ENCODE peak calls at places on chromosomes 2 and 18, in eight cellular contexts. One of them, this sample, is unnamed. For H3K27me3, the result is how much of the 10 kb centered on the place peaks cover.

GRCh38 chr2:30038419-30038818 is 108.4 kb upstream of the YPEL5 start:
- DNase-seq in HAP-1: no peak
- DNase-seq in upper lobe of right lung: no peak
- DNase-seq in SJSA1: no peak
- DNase-seq in mesendoderm: no peak
- DNase-seq in Peyer's patch: no peak
- DNase-seq in fibroblast of lung: no peak
- DNase-seq in thoracic aorta: no peak
- DNase-seq in this sample: no peak

GRCh38 chr2:54968561-54969218 is 81.6 kb downstream of the RTN4 start:
- DNase-seq in HAP-1: no peak
- DNase-seq in upper lobe of right lung: no peak
- DNase-seq in SJSA1: no peak
- DNase-seq in mesendoderm: no peak
- DNase-seq in Peyer's patch: no peak
- DNase-seq in fibroblast of lung: no peak
- DNase-seq in thoracic aorta: no peak
- DNase-seq in this sample: no peak

GRCh38 chr2:2286592-2286991 is 44.5 kb downstream of the MYT1L start:
- DNase-seq in HAP-1: no peak
- DNase-seq in upper lobe of right lung: no peak
- DNase-seq in SJSA1: no peak
- DNase-seq in mesendoderm: no peak
- DNase-seq in Peyer's patch: no peak
- DNase-seq in fibroblast of lung: no peak
- DNase-seq in thoracic aorta: no peak
- DNase-seq in this sample: no peak

GRCh38 chr2:1727101-1727771 is 17.1 kb downstream of the PXDN start:
- DNase-seq in HAP-1: no peak
- DNase-seq in upper lobe of right lung: no peak
- DNase-seq in SJSA1: no peak
- DNase-seq in mesendoderm: no peak
- DNase-seq in Peyer's patch: peak
- DNase-seq in fibroblast of lung: no peak
- DNase-seq in thoracic aorta: no peak
- DNase-seq in this sample: no peak

GRCh38 chr18:72867721-72868665 is at the start of gene NETO1:
- DNase-seq in HAP-1: no peak
- DNase-seq in upper lobe of right lung: no peak
- DNase-seq in SJSA1: no peak
- DNase-seq in mesendoderm: peak
- DNase-seq in Peyer's patch: no peak
- DNase-seq in fibroblast of lung: peak
- DNase-seq in thoracic aorta: no peak
- DNase-seq in this sample: no peak

GRCh38 chr2:167787021-167787420 is 460.4 kb downstream of the STK39 start:
- DNase-seq in HAP-1: no peak
- DNase-seq in upper lobe of right lung: no peak
- DNase-seq in SJSA1: no peak
- DNase-seq in mesendoderm: peak
- DNase-seq in Peyer's patch: no peak
- DNase-seq in fibroblast of lung: no peak
- DNase-seq in thoracic aorta: no peak
- DNase-seq in this sample: no peak

GRCh38 chr2:60853512-60853911 is 27.9 kb upstream of the REL start:
- DNase-seq in HAP-1: no peak
- DNase-seq in upper lobe of right lung: no peak
- DNase-seq in SJSA1: no peak
- DNase-seq in mesendoderm: no peak
- DNase-seq in Peyer's patch: no peak
- DNase-seq in fibroblast of lung: no peak
- DNase-seq in thoracic aorta: no peak
- DNase-seq in this sample: no peak

GRCh38 chr2:220452561-220452960 is 825.1 kb downstream of the SLC4A3 start:
- DNase-seq in HAP-1: no peak
- DNase-seq in upper lobe of right lung: no peak
- DNase-seq in SJSA1: no peak
- DNase-seq in mesendoderm: no peak
- DNase-seq in Peyer's patch: no peak
- DNase-seq in fibroblast of lung: peak
- DNase-seq in thoracic aorta: no peak
- DNase-seq in this sample: no peak

GRCh38 chr2:228681426-228681825 is 499.9 kb upstream of the SPHKAP start:
- DNase-seq in HAP-1: peak
- DNase-seq in upper lobe of right lung: no peak
- DNase-seq in SJSA1: no peak
- DNase-seq in mesendoderm: peak
- DNase-seq in Peyer's patch: no peak
- DNase-seq in fibroblast of lung: peak
- DNase-seq in thoracic aorta: no peak
- DNase-seq in this sample: peak

GRCh38 chr2:32947484-32948143 is 861 bp downstream of the LTBP1 start:
- DNase-seq in HAP-1: peak
- DNase-seq in upper lobe of right lung: peak
- DNase-seq in SJSA1: peak
- DNase-seq in mesendoderm: peak
- DNase-seq in Peyer's patch: peak
- DNase-seq in fibroblast of lung: peak
- DNase-seq in thoracic aorta: no peak
- DNase-seq in this sample: no peak

GRCh38 chr18:56851774-56852173 is 200.6 kb downstream of the WDR7 start:
- DNase-seq in HAP-1: no peak
- DNase-seq in upper lobe of right lung: no peak
- DNase-seq in SJSA1: no peak
- DNase-seq in mesendoderm: no peak
- DNase-seq in Peyer's patch: no peak
- DNase-seq in fibroblast of lung: no peak
- DNase-seq in thoracic aorta: no peak
- DNase-seq in this sample: no peak

GRCh38 chr2:24359701-24360049 is 661 bp downstream of the ITSN2 start:
- DNase-seq in HAP-1: no peak
- DNase-seq in upper lobe of right lung: peak
- DNase-seq in SJSA1: no peak
- DNase-seq in mesendoderm: peak
- DNase-seq in Peyer's patch: peak
- DNase-seq in fibroblast of lung: no peak
- DNase-seq in thoracic aorta: no peak
- DNase-seq in this sample: no peak

GRCh38 chr2:97728091-97728596 is 14.8 kb downstream of the ZAP70 start:
- DNase-seq in HAP-1: no peak
- DNase-seq in upper lobe of right lung: peak
- DNase-seq in SJSA1: no peak
- DNase-seq in mesendoderm: no peak
- DNase-seq in Peyer's patch: peak
- DNase-seq in fibroblast of lung: no peak
- DNase-seq in thoracic aorta: no peak
- DNase-seq in this sample: no peak

GRCh38 chr18:76932026-76932819 is 109.9 kb downstream of the ZNF236 start:
- DNase-seq in HAP-1: no peak
- DNase-seq in upper lobe of right lung: no peak
- DNase-seq in SJSA1: no peak
- DNase-seq in mesendoderm: no peak
- DNase-seq in Peyer's patch: no peak
- DNase-seq in fibroblast of lung: peak
- DNase-seq in thoracic aorta: no peak
- DNase-seq in this sample: no peak

GRCh38 chr2:235698504-235698903 is 204.7 kb downstream of the AGAP1 start:
- DNase-seq in HAP-1: no peak
- DNase-seq in upper lobe of right lung: no peak
- DNase-seq in SJSA1: no peak
- DNase-seq in mesendoderm: no peak
- DNase-seq in Peyer's patch: no peak
- DNase-seq in fibroblast of lung: no peak
- DNase-seq in thoracic aorta: no peak
- DNase-seq in this sample: no peak

GRCh38 chr18:56433919-56434318 is 204.5 kb downstream of the TXNL1 start:
- DNase-seq in HAP-1: no peak
- DNase-seq in upper lobe of right lung: no peak
- DNase-seq in SJSA1: no peak
- DNase-seq in mesendoderm: peak
- DNase-seq in Peyer's patch: no peak
- DNase-seq in fibroblast of lung: no peak
- DNase-seq in thoracic aorta: no peak
- DNase-seq in this sample: peak

GRCh38 chr2:64586054-64586453 is 61.9 kb downstream of the AFTPH start:
- DNase-seq in HAP-1: no peak
- DNase-seq in upper lobe of right lung: no peak
- DNase-seq in SJSA1: no peak
- DNase-seq in mesendoderm: no peak
- DNase-seq in Peyer's patch: no peak
- DNase-seq in fibroblast of lung: no peak
- DNase-seq in thoracic aorta: no peak
- DNase-seq in this sample: no peak

GRCh38 chr2:231680992-231681852 is 27.1 kb upstream of the PTMA start:
- DNase-seq in HAP-1: no peak
- DNase-seq in upper lobe of right lung: peak
- DNase-seq in SJSA1: peak
- DNase-seq in mesendoderm: peak
- DNase-seq in Peyer's patch: peak
- DNase-seq in fibroblast of lung: peak
- DNase-seq in thoracic aorta: peak
- DNase-seq in this sample: no peak

GRCh38 chr2:172709566-172710291 is 25.9 kb upstream of the RAPGEF4 start:
- DNase-seq in HAP-1: no peak
- DNase-seq in upper lobe of right lung: no peak
- DNase-seq in SJSA1: no peak
- DNase-seq in mesendoderm: no peak
- DNase-seq in Peyer's patch: no peak
- DNase-seq in fibroblast of lung: no peak
- DNase-seq in thoracic aorta: no peak
- DNase-seq in this sample: no peak

GRCh38 chr2:172713365-172713875 is 22.2 kb upstream of the RAPGEF4 start:
- DNase-seq in HAP-1: no peak
- DNase-seq in upper lobe of right lung: no peak
- DNase-seq in SJSA1: no peak
- DNase-seq in mesendoderm: no peak
- DNase-seq in Peyer's patch: no peak
- DNase-seq in fibroblast of lung: no peak
- DNase-seq in thoracic aorta: no peak
- DNase-seq in this sample: no peak

GRCh38 chr2:172710584-172711024 is 25.0 kb upstream of the RAPGEF4 start:
- DNase-seq in HAP-1: peak
- DNase-seq in upper lobe of right lung: no peak
- DNase-seq in SJSA1: peak
- DNase-seq in mesendoderm: peak
- DNase-seq in Peyer's patch: no peak
- DNase-seq in fibroblast of lung: peak
- DNase-seq in thoracic aorta: no peak
- DNase-seq in this sample: no peak

GRCh38 chr2:172712251-172712650 is 23.4 kb upstream of the RAPGEF4 start:
- DNase-seq in HAP-1: no peak
- DNase-seq in upper lobe of right lung: no peak
- DNase-seq in SJSA1: no peak
- DNase-seq in mesendoderm: no peak
- DNase-seq in Peyer's patch: no peak
- DNase-seq in fibroblast of lung: no peak
- DNase-seq in thoracic aorta: no peak
- DNase-seq in this sample: no peak

GRCh38 chr2:172711110-172711509 is 24.5 kb upstream of the RAPGEF4 start:
- DNase-seq in HAP-1: no peak
- DNase-seq in upper lobe of right lung: no peak
- DNase-seq in SJSA1: no peak
- DNase-seq in mesendoderm: no peak
- DNase-seq in Peyer's patch: no peak
- DNase-seq in fibroblast of lung: no peak
- DNase-seq in thoracic aorta: no peak
- DNase-seq in this sample: no peak
- H3K27me3 ChIP-seq in HAP-1: under half
- H3K27me3 ChIP-seq in upper lobe of right lung: under half
- H3K27me3 ChIP-seq in SJSA1: under half
- H3K27me3 ChIP-seq in mesendoderm: under half
- H3K27me3 ChIP-seq in Peyer's patch: under half
- H3K27me3 ChIP-seq in fibroblast of lung: under half
- H3K27me3 ChIP-seq in thoracic aorta: under half
- H3K27me3 ChIP-seq in this sample: under half

DNA sequence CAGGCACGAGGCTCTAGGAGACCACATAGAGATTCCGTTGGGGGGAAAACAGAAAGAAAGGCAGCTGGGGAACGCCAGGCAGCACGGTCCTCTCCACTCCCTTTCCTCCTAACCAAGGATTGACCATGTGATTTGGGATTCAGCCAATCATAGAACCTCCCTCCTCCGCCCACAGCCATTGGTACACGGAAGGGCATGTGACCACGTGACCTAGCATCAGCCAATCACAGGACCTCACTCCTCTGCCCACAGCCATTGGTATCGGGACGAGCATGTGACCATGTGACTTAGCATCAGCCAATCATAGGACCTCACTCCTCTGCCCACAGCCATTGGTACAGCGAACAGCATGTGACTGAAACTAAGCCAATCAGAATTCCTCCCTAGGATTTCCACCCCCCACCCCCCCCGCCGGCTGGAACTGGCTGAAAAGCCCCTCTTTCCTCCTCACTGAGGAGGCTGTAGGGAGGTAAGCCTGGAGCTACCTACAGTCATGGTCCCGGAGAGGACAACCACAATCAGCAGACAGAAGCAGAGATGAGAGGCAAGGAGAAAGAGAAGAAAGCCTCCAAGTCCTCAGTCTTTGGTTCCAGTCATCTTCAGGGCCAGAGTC is 7.6 kb downstream of the SERPINE2 start:
- DNase-seq in HAP-1: no peak
- DNase-seq in upper lobe of right lung: no peak
- DNase-seq in SJSA1: no peak
- DNase-seq in mesendoderm: peak
- DNase-seq in Peyer's patch: no peak
- DNase-seq in fibroblast of lung: no peak
- DNase-seq in thoracic aorta: no peak
- DNase-seq in this sample: no peak
- H3K27me3 ChIP-seq in HAP-1: under half
- H3K27me3 ChIP-seq in upper lobe of right lung: under half
- H3K27me3 ChIP-seq in SJSA1: under half
- H3K27me3 ChIP-seq in mesendoderm: under half
- H3K27me3 ChIP-seq in Peyer's patch: under half
- H3K27me3 ChIP-seq in fibroblast of lung: under half
- H3K27me3 ChIP-seq in thoracic aorta: under half
- H3K27me3 ChIP-seq in this sample: under half

GRCh38 chr18:903703-904102 is 968 bp upstream of the ADCYAP1 start:
- DNase-seq in HAP-1: peak
- DNase-seq in upper lobe of right lung: peak
- DNase-seq in SJSA1: no peak
- DNase-seq in mesendoderm: peak
- DNase-seq in Peyer's patch: no peak
- DNase-seq in fibroblast of lung: peak
- DNase-seq in thoracic aorta: no peak
- DNase-seq in this sample: no peak
- H3K27me3 ChIP-seq in HAP-1: half or more
- H3K27me3 ChIP-seq in upper lobe of right lung: half or more
- H3K27me3 ChIP-seq in SJSA1: half or more
- H3K27me3 ChIP-seq in mesendoderm: under half
- H3K27me3 ChIP-seq in Peyer's patch: under half
- H3K27me3 ChIP-seq in fibroblast of lung: under half
- H3K27me3 ChIP-seq in thoracic aorta: under half
- H3K27me3 ChIP-seq in this sample: half or more

DNA sequence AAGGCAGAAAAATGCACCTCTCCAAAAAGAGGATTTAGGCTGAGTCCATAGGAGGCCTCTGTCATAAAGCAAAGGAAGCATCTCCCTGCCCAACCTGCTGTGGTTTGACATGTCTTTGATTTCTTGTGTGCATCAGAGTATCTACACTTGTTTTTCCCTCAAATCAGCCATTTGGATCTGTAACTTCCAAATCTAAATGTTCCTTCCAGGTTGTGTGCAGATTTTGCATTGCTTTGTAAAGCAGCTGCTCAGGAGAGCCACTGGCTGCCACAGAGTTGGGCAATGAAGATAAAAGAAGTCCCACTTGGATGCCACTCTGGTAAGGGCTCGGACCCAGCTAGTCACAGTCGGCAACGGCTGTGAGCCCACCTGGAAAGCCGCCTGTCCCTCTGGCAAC is 6.1 kb downstream of the PAX3 start:
- DNase-seq in HAP-1: no peak
- DNase-seq in upper lobe of right lung: no peak
- DNase-seq in SJSA1: no peak
- DNase-seq in mesendoderm: no peak
- DNase-seq in Peyer's patch: no peak
- DNase-seq in fibroblast of lung: no peak
- DNase-seq in thoracic aorta: no peak
- DNase-seq in this sample: no peak
- H3K27me3 ChIP-seq in HAP-1: under half
- H3K27me3 ChIP-seq in upper lobe of right lung: half or more
- H3K27me3 ChIP-seq in SJSA1: under half
- H3K27me3 ChIP-seq in mesendoderm: half or more
- H3K27me3 ChIP-seq in Peyer's patch: under half
- H3K27me3 ChIP-seq in fibroblast of lung: half or more
- H3K27me3 ChIP-seq in thoracic aorta: under half
- H3K27me3 ChIP-seq in this sample: half or more